ENCODE peak calls at places on chromosome 19, in four cellular contexts. R is WTC11, G is HepG2, P is K562. T is an unnamed sample.

GRCh38 chr19:51742736-51743288 is 8.9 kb downstream of the FPR1 start:
- DNase-seq in R (no peak), G (no peak), P (no peak), T (no peak)

GRCh38 chr19:47315125-47315821 is 5.6 kb downstream of the C5AR1 start:
- DNase-seq in R (no peak), G (peak), P (peak), T (peak)

GRCh38 chr19:24060687-24061356 is 26.2 kb upstream of the ZNF254 start:
- DNase-seq in R (no peak), G (no peak), P (no peak), T (no peak)

GRCh38 chr19:1401138-1401888 is at the start of gene GAMT:
- DNase-seq in R (peak), G (no peak), P (peak), T (no peak)

GRCh38 chr19:58570770-58571574 is 2.2 kb downstream of the MZF1 start:
- DNase-seq in R (peak), G (no peak), P (no peak), T (no peak)

GRCh38 chr19:40609561-40610395 is 8.6 kb downstream of the LTBP4 start:
- DNase-seq in R (peak), G (peak), P (peak), T (peak)

GRCh38 chr19:51259348-51260245 is 8.7 kb downstream of the SIGLECL1 start:
- DNase-seq in R (peak), G (peak), P (peak), T (peak)

GRCh38 chr19:17576758-17577532 is 21.5 kb downstream of the COLGALT1 start:
- DNase-seq in R (peak), G (no peak), P (peak), T (peak)

GRCh38 chr19:7393934-7394508 is 45.3 kb downstream of the ARHGEF18 start:
- DNase-seq in R (no peak), G (no peak), P (no peak), T (no peak)

GRCh38 chr19:28736528-28736927 is 476.4 kb downstream of the UQCRFS1 start:
- DNase-seq in R (no peak), G (no peak), P (no peak), T (no peak)

GRCh38 chr19:18346091-18346490 is 5.7 kb downstream of the PGPEP1 start:
- DNase-seq in R (peak), G (no peak), P (no peak), T (peak)

GRCh38 chr19:35296644-35297514 is 4.9 kb downstream of the MAG start:
- DNase-seq in R (no peak), G (no peak), P (no peak), T (peak)

GRCh38 chr19:51181377-51181912 is 39.3 kb downstream of the SIGLEC7 start:
- DNase-seq in R (no peak), G (no peak), P (no peak), T (no peak)

GRCh38 chr19:582497-583197 is 7.0 kb upstream of the HCN2 start:
- DNase-seq in R (no peak), G (no peak), P (no peak), T (no peak)

GRCh38 chr19:23991170-23991569 is 76.5 kb downstream of the ZNF726 start:
- DNase-seq in R (no peak), G (peak), P (no peak), T (no peak)

GRCh38 chr19:17794731-17795494 is at the start of gene B3GNT3:
- DNase-seq in R (peak), G (peak), P (peak), T (peak)

GRCh38 chr19:17311455-17312248 is 2.3 kb downstream of the DDA1 start:
- DNase-seq in R (no peak), G (peak), P (no peak), T (peak)

GRCh38 chr19:37361994-37362393 is 8.9 kb upstream of the ZNF527 start:
- DNase-seq in R (no peak), G (no peak), P (no peak), T (no peak)

GRCh38 chr19:10289167-10289835 is 451 bp upstream of the ICAM5 start:
- DNase-seq in R (peak), G (peak), P (peak), T (no peak)

GRCh38 chr19:10291554-10292205 is 1.9 kb downstream of the ICAM5 start:
- DNase-seq in R (no peak), G (no peak), P (no peak), T (no peak)

GRCh38 chr19:10290876-10291553 is 1.3 kb downstream of the ICAM5 start:
- DNase-seq in R (peak), G (peak), P (peak), T (no peak)

GRCh38 chr19:10289836-10290438 is at the start of gene ICAM5:
- DNase-seq in R (no peak), G (no peak), P (peak), T (no peak)

GRCh38 chr19:10290439-10290875 is 705 bp downstream of the ICAM5 start:
- DNase-seq in R (peak), G (no peak), P (no peak), T (no peak)
- TF ChIP-seq JUN in R (no peak), G (no peak), P (peak), T (no peak)

GRCh38 chr19:33639034-33639681 is 17.4 kb downstream of the CHST8 start:
- DNase-seq in R (no peak), G (no peak), P (no peak), T (no peak)
- TF ChIP-seq HMGXB4 in R (no peak), G (no peak), P (no peak), T (no peak)

DNA sequence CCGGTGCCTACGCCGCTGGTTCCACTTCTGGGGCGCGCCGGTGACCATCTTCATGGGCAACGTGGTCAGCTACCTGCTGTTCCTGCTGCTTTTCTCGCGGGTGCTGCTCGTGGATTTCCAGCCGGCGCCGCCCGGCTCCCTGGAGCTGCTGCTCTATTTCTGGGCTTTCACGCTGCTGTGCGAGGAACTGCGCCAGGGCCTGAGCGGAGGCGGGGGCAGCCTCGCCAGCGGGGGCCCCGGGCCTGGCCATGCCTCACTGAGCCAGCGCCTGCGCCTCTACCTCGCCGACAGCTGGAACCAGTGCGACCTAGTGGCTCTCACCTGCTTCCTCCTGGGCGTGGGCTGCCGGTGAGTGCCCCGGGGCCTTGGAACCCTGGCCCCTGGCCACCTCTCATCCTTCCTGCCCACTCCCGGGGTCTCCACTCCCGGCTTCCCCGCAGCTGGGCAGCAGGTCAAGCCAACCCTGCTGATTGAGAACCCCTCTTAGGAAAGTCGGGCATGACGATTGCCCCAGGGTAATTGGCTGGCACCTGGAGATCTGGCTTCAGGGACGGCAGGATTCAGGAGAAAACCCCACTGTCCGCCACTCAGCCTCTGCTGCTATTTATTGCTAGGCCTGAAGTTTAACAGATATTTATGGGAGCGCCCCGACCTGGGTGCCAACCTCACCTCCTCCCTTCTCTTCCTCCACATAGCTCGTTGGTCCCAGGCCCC is 39.1 kb downstream of the TRPM4 start:
- DNase-seq in R (no peak), G (no peak), P (peak), T (no peak)
- TF ChIP-seq JUN in R (no peak), G (no peak), P (no peak), T (no peak)

GRCh38 chr19:5466814-5467291 is 11.6 kb downstream of the ZNRF4 start:
- DNase-seq in R (no peak), G (no peak), P (no peak), T (no peak)
- TF ChIP-seq HMGXB4 in R (no peak), G (no peak), P (no peak), T (no peak)

DNA sequence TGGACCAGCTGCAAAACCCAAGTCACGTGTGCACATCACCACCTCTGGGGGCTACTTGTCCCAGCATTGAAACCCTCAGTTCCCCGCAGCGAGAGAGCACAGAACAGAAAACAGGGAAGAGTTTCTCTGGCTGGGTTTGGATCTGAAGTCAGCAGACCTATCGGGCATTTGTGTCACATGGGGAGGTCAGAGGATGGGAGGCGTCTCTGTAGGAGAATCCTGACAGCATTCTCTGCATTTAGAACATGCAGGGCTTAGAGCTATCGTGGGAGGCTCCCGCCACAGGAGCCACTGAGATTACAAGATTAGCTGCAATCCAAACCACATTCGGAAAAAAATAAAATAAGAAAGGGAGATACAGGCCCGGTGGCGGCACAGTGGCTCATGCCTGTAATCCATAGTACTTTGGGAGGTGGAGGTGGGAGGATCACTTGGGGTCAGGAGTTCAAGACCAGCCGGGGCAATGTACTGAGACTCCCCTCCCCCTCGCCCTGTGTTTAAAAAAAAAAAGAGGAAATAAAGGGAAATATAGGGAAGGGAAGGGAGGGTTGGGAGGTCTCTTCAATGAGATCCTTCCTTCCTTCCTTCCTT is 2.9 kb upstream of the TLE6 start:
- DNase-seq in R (no peak), G (no peak), P (peak), T (no peak)
- TF ChIP-seq JUN in R (no peak), G (no peak), P (peak), T (no peak)

GRCh38 chr19:13165091-13165997 is 15.1 kb downstream of the IER2 start:
- DNase-seq in R (no peak), G (no peak), P (no peak), T (peak)
- TF ChIP-seq HMGXB4 in R (no peak), G (no peak), P (no peak), T (no peak)

DNA sequence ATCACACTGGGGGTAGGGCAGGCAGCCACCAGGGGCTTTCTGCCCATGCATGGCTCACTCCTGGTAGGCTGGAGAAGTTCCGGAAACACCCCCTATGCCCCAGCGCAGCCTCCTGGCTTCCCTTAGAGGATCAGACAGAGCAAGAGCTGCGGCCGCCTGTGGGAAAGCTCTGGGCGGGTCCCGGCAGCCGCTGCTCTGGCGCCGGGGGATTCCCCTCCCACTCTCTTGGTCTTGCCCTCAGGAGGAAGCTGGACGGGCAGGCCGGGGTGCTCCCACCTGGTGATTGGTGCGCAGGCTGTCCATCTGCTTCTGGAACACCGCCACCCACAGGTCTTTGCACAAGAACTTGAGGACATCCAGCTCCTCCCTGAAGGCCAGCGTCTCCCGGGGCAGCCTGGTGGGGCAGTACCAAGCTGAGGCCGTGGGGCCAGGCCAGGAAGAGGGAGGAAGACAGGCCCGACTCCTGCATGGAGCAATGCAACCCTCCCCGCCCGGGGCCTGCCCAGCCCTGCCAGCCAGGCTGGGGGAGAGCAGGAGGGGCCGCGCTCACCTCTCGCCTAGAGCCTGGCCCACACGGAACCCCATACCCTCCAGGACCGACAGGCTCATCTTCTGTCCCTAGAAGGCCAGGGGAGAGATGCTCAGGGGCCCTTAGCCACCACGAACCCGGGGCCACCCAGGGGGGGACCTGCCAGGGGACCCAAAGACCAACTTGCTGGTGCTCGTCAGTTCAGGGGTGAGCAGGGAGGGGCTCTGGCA is 4.0 kb upstream of the NKPD1 start:
- DNase-seq in R (peak), G (peak), P (peak), T (peak)
- TF ChIP-seq JUN in R (no peak), G (no peak), P (no peak), T (no peak)